ENCODE peak calls at places on chromosome 7, in four cellular contexts. F is iris pigment epithelial cell; J is G401; Z is activated CD4-positive, alpha-beta T cell treated with anti-CD3 and anti-CD28 coated beads for 4 hours. W is an unnamed sample.

GRCh38 chr7:63789378-63790176 is 209.1 kb upstream of the ZNF722 start:
- DNase-seq in F (no peak), J (peak; percentile 0), Z (no peak), W (peak; percentile 22)

GRCh38 chr7:142760071-142760642 is 10.6 kb upstream of the PRSS2 start:
- DNase-seq in J (no peak), Z (no peak), F (peak; percentile 21), W (no peak)

GRCh38 chr7:2729043-2729892 is 41.3 kb downstream of the AMZ1 start:
- DNase-seq in Z (no peak), J (no peak), F (no peak), W (no peak)

GRCh38 chr7:106219170-106219569 is 65.6 kb downstream of the NAMPT start:
- DNase-seq in J (no peak), Z (no peak), F (no peak), W (no peak)

GRCh38 chr7:77679608-77680007 is 16.7 kb upstream of the RSBN1L start:
- DNase-seq in J (no peak), Z (no peak), F (no peak), W (no peak)

GRCh38 chr7:148144827-148145226 is 445.7 kb upstream of the C7orf33 start:
- DNase-seq in F (no peak), J (no peak), Z (no peak), W (no peak)

GRCh38 chr7:138122162-138122561 is 45.9 kb downstream of the AKR1D1 start:
- DNase-seq in F (no peak), Z (no peak), J (no peak), W (no peak)

GRCh38 chr7:104873346-104873849 is 140.6 kb upstream of the KMT2E start:
- DNase-seq in J (no peak), F (no peak), Z (no peak), W (no peak)

W was measured in left ventricle myocardium inferior.